ENCODE peak calls at places on chromosomes 6 and 20, in four cellular contexts. One of them, this sample, is unnamed.

GRCh38 chr6:133241901-133242760 is 974 bp downstream of the EYA4 start:
- DNase-seq in left lung: no peak
- DNase-seq in ovary: peak
- DNase-seq in A549: no peak
- DNase-seq in this sample: no peak

GRCh38 chr6:18469486-18469885 is 82.3 kb downstream of the RNF144B start:
- DNase-seq in left lung: no peak
- DNase-seq in ovary: no peak
- DNase-seq in A549: no peak
- DNase-seq in this sample: no peak

GRCh38 chr6:44234101-44235090 is 11.0 kb downstream of the SLC29A1 start:
- DNase-seq in left lung: no peak
- DNase-seq in ovary: peak
- DNase-seq in A549: no peak
- DNase-seq in this sample: no peak

GRCh38 chr20:35091808-35092523 is 641 bp downstream of the TRPC4AP start:
- DNase-seq in left lung: no peak
- DNase-seq in ovary: no peak
- DNase-seq in A549: no peak
- DNase-seq in this sample: no peak

GRCh38 chr6:57242505-57242904 is 20.4 kb upstream of the RAB23 start:
- DNase-seq in left lung: no peak
- DNase-seq in ovary: no peak
- DNase-seq in A549: peak
- DNase-seq in this sample: no peak

GRCh38 chr6:75946146-75946831 is 126.2 kb downstream of the IMPG1 start:
- DNase-seq in left lung: no peak
- DNase-seq in ovary: no peak
- DNase-seq in A549: no peak
- DNase-seq in this sample: no peak

GRCh38 chr6:40552926-40553325 is 34.2 kb downstream of the LRFN2 start:
- DNase-seq in left lung: no peak
- DNase-seq in ovary: no peak
- DNase-seq in A549: no peak
- DNase-seq in this sample: no peak

GRCh38 chr20:64149141-64149540 is 15.1 kb upstream of the MYT1 start:
- DNase-seq in left lung: no peak
- DNase-seq in ovary: no peak
- DNase-seq in A549: no peak
- DNase-seq in this sample: no peak

GRCh38 chr6:15615837-15616236 is 47.0 kb downstream of the DTNBP1 start:
- DNase-seq in left lung: no peak
- DNase-seq in ovary: no peak
- DNase-seq in A549: no peak
- DNase-seq in this sample: no peak

GRCh38 chr6:30685977-30686907 is at the start of gene PPP1R18:
- DNase-seq in left lung: peak
- DNase-seq in ovary: peak
- DNase-seq in A549: no peak
- DNase-seq in this sample: peak

GRCh38 chr6:167932468-167933276 is 64.8 kb upstream of the KIF25 start:
- DNase-seq in left lung: no peak
- DNase-seq in ovary: no peak
- DNase-seq in A549: peak
- DNase-seq in this sample: no peak
- H3K27ac ChIP-seq in left lung: peak
- H3K27ac ChIP-seq in ovary: no peak
- H3K27ac ChIP-seq in A549: peak
- H3K27ac ChIP-seq in this sample: no peak

GRCh38 chr20:17837179-17837578 is 131.4 kb downstream of the SNX5 start:
- DNase-seq in left lung: no peak
- DNase-seq in ovary: no peak
- DNase-seq in A549: no peak
- DNase-seq in this sample: no peak

GRCh38 chr20:17833036-17833674 is 133.4 kb downstream of the BANF2 start:
- DNase-seq in left lung: no peak
- DNase-seq in ovary: no peak
- DNase-seq in A549: no peak
- DNase-seq in this sample: no peak

GRCh38 chr20:17834804-17835203 is 133.8 kb downstream of the SNX5 start:
- DNase-seq in left lung: no peak
- DNase-seq in ovary: no peak
- DNase-seq in A549: no peak
- DNase-seq in this sample: no peak

GRCh38 chr20:17835941-17836861 is 132.4 kb downstream of the SNX5 start:
- DNase-seq in left lung: peak
- DNase-seq in ovary: peak
- DNase-seq in A549: no peak
- DNase-seq in this sample: no peak

DNA sequence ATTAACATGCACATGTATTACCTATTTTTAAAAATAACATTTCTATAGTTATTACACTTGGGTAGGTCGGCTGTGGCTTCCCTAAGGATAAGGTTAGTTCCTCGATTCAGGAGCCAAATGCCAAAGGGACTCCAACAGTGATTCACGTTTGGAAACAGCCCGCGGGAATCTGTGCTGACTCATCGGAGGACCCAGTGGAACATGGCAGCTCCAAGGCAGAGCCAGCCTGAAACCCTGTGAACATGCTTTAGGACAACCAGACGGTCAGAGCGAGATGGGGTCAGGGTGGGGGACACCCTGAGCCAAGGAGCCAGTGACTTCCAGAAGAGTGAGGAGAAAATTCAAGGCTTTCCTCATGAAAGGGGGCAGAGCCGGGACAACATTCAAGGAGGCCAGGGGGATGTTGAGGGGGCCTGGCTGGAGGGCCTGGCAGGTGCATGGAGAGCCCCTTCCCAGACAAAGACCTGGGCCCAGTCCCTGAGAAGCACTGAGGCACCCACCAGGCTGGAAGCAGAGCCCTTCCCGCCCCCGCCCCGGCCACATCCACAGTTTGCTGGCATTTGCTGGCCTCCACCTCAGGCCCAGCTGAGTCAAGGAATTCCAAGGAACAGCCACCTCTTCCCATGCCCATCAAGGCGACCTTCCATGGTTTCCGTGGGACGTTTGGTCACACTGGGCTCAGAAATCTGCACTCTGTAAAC is 133.2 kb downstream of the SNX5 start:
- DNase-seq in left lung: no peak
- DNase-seq in ovary: no peak
- DNase-seq in A549: peak
- DNase-seq in this sample: no peak
- H3K27ac ChIP-seq in left lung: peak
- H3K27ac ChIP-seq in ovary: peak
- H3K27ac ChIP-seq in A549: peak
- H3K27ac ChIP-seq in this sample: peak

GRCh38 chr6:170117111-170117972 is 173.5 kb downstream of the DLL1 start:
- DNase-seq in left lung: peak
- DNase-seq in ovary: peak
- DNase-seq in A549: no peak
- DNase-seq in this sample: no peak
- H3K27ac ChIP-seq in left lung: no peak
- H3K27ac ChIP-seq in ovary: no peak
- H3K27ac ChIP-seq in A549: no peak
- H3K27ac ChIP-seq in this sample: no peak

DNA sequence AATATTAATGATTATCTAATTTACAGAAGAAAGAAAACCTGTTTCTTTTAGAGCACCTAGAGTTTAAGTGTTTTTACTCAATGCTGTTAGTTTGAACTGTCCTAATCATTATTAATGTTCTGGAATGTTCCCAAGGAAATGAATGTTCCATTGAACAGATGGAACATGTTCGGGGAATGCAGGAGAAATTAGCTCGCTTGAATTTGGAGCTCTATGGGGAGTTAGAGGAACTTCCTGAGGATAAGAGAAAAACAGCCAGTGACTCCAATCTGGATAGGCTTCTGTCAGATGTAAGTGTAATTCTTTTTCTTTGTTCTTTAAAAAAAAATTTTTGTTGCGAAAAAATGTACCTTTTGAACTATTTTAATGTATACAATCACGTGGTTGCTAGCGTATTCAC is 10.8 kb upstream of the ECT2L start:
- DNase-seq in left lung: no peak
- DNase-seq in ovary: no peak
- DNase-seq in A549: no peak
- DNase-seq in this sample: no peak
- H3K27ac ChIP-seq in left lung: no peak
- H3K27ac ChIP-seq in ovary: no peak
- H3K27ac ChIP-seq in A549: no peak
- H3K27ac ChIP-seq in this sample: no peak